ENCODE peak calls at places on chromosomes 7 and 10, in eight cellular contexts. H is NCI-H1105; Y is HuH-7.5; X is stimulated activated CD4-positive, alpha-beta T cell treated with anti-CD3 and anti-CD28 coated beads, Interleukin-12 subunit alpha, Interleukin-12 subunit beta, amount 100 ng/mL, for 48 hours; M is AG20443; S is Kasumi-1; G is CD8-positive, alpha-beta memory T cell; Q is stomach. W is an unnamed sample.

GRCh38 chr7:132350741-132351140 is 225.5 kb downstream of the PLXNA4 start:
- DNase-seq in H (no peak), Y (no peak), X (no peak), M (no peak), S (no peak), G (no peak), Q (no peak), W (no peak)

GRCh38 chr10:117542706-117543244 is at the start of gene EMX2:
- DNase-seq in H (no peak), Y (no peak), X (no peak), M (no peak), S (no peak), G (no peak), Q (no peak), W (no peak)

GRCh38 chr10:132616170-132616994 is 78.8 kb downstream of the INPP5A start:
- DNase-seq in H (no peak), Y (no peak), X (peak; percentile 63), M (no peak), S (no peak), G (peak; percentile 38), Q (no peak), W (no peak)

GRCh38 chr7:66371096-66371824 is 166.1 kb downstream of the TPST1 start:
- DNase-seq in H (no peak), Y (no peak), X (no peak), M (no peak), S (no peak), G (no peak), Q (no peak), W (no peak)

GRCh38 chr7:52616552-52616951 is 418.9 kb upstream of the POM121L12 start:
- DNase-seq in H (no peak), Y (no peak), X (no peak), M (no peak), S (no peak), G (no peak), Q (no peak), W (no peak)

GRCh38 chr10:74282151-74282852 is 131.3 kb downstream of the ADK start:
- DNase-seq in H (no peak), Y (no peak), X (no peak), M (no peak), S (no peak), G (no peak), Q (no peak), W (no peak)

GRCh38 chr10:3036155-3036554 is 31.2 kb upstream of the PFKP start:
- DNase-seq in H (no peak), Y (no peak), X (no peak), M (no peak), S (no peak), G (no peak), Q (no peak), W (no peak)

GRCh38 chr10:66827353-66827752 is 98.5 kb upstream of the LRRTM3 start:
- DNase-seq in H (no peak), Y (no peak), X (no peak), M (no peak), S (no peak), G (no peak), Q (no peak), W (no peak)

GRCh38 chr7:66306243-66306642 is 101.1 kb downstream of the TPST1 start:
- DNase-seq in H (no peak), Y (no peak), X (no peak), M (no peak), S (no peak), G (no peak), Q (peak; percentile 51), W (no peak)

W was measured in osteoblast.